ENCODE peak calls at places on chromosomes 7 and 10, in ten cellular contexts. K, G, F, C, N, U, R, M, J and T are unnamed samples.

GRCh38 chr10:6409982-6410694 is 169.9 kb downstream of the PRKCQ start:
- DNase-seq in F (peak; percentile 39), R (no peak), G (peak; percentile 48), J (peak; percentile 34), C (no peak), U (no peak), K (no peak), N (peak; percentile 76), M (peak; percentile 64), T (no peak)

GRCh38 chr7:52273685-52274610 is 761.5 kb upstream of the POM121L12 start:
- DNase-seq in K (no peak), N (no peak), G (peak; percentile 52), J (peak; percentile 4), R (no peak), M (peak; percentile 53), U (no peak), F (no peak), C (no peak), T (no peak)

GRCh38 chr7:155725073-155725346 is 80.5 kb downstream of the RBM33 start:
- DNase-seq in M (no peak), G (no peak), C (no peak), J (no peak), K (no peak), R (no peak), U (no peak), F (no peak), N (no peak), T (no peak)

GRCh38 chr10:71840177-71840711 is 10.8 kb downstream of the PSAP start:
- DNase-seq in U (peak; percentile 84), G (peak; percentile 94), M (peak; percentile 75), K (peak; percentile 64), N (peak; percentile 96), R (peak; percentile 70), F (peak; percentile 98), C (peak; percentile 68), J (peak; percentile 76), T (peak; percentile 91)

GRCh38 chr10:7477538-7478334 is 66.9 kb upstream of the SFMBT2 start:
- DNase-seq in U (no peak), F (no peak), N (no peak), M (no peak), J (no peak), G (no peak), R (no peak), K (no peak), C (no peak), T (no peak)

GRCh38 chr7:82319674-82320118 is 123.9 kb downstream of the CACNA2D1 start:
- DNase-seq in U (peak; percentile 79), N (peak; percentile 88), J (peak; percentile 84), K (peak; percentile 53), C (peak; percentile 89), R (peak; percentile 72), G (peak; percentile 90), F (peak; percentile 84), M (peak; percentile 94), T (peak; percentile 2)

GRCh38 chr7:78296036-78296435 is 497.5 kb downstream of the PHTF2 start:
- DNase-seq in R (no peak), M (no peak), C (no peak), K (no peak), F (no peak), N (peak; percentile 46), G (no peak), U (no peak), J (no peak), T (no peak)

GRCh38 chr7:23467731-23468720 is 2.3 kb downstream of the IGF2BP3 start:
- DNase-seq in M (no peak), C (no peak), U (no peak), K (no peak), R (no peak), N (peak; percentile 68), G (no peak), J (no peak), F (peak; percentile 65), T (peak; percentile 85)

GRCh38 chr7:7696458-7697119 is 21.8 kb downstream of the RPA3 start:
- DNase-seq in R (peak; percentile 44), J (no peak), N (peak; percentile 51), G (no peak), U (no peak), F (peak; percentile 49), C (no peak), K (no peak), M (no peak), T (no peak)

GRCh38 chr10:78445308-78445707 is 411.6 kb downstream of the RPS24 start:
- DNase-seq in M (no peak), N (no peak), C (no peak), G (no peak), R (no peak), F (no peak), J (no peak), U (no peak), K (no peak), T (no peak)

DNA sequence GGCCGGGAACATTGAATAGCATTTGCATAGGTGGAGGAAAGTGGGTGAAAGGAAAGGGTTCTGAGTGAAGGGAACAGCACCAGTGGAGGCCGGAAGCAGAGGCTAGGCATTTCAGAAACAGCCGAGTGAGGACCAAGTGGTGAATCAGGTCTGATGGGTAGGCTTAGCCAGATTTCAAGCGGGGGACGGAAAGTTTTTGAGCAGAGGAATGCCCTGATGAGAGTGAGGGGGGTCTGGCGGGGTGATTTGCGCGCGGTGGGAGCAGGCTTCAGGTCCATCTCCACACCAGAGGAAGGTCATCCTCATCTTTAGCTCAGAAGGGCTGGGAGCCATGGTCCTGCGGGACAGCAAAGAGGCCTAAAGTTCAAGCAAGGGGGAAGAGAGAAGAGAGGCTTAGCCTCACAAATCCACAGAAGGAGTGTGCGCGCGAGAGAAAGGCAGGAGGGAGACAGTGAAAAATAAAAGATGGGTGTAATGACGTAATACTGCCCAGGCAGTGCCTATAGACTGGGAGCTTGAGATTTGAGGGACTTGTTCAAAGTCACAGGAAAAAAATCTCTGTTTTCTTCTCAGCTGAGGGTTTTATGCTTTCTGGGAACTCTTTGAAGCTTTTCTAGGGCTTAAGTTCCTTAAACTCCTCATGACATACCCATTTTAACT is 1.0 kb upstream of the DENND2A start:
- DNase-seq in F (no peak), G (no peak), M (peak; percentile 49), J (no peak), C (no peak), N (no peak), U (peak; percentile 49), R (no peak), K (no peak), T (peak; percentile 69)
- H3K27ac ChIP-seq in F (peak overlapping the region; percentile 76), G (no peak overlapping the region), M (peak overlapping the region; percentile 46), J (peak overlapping the region; percentile 97), C (peak overlapping the region; percentile 95), N (no peak overlapping the region), U (peak overlapping the region; percentile 90), R (no peak overlapping the region), K (peak overlapping the region; percentile 76), T (no peak overlapping the region)

GRCh38 chr7:18153183-18153748 is 125.6 kb upstream of the PRPS1L1 start:
- DNase-seq in N (no peak), G (peak; percentile 22), C (no peak), U (no peak), K (no peak), M (no peak), J (no peak), R (no peak), F (no peak), T (no peak)

GRCh38 chr7:18154707-18155106 is 127.1 kb upstream of the PRPS1L1 start:
- DNase-seq in U (no peak), F (no peak), J (no peak), G (no peak), M (no peak), C (no peak), K (no peak), N (no peak), R (no peak), T (no peak)

DNA sequence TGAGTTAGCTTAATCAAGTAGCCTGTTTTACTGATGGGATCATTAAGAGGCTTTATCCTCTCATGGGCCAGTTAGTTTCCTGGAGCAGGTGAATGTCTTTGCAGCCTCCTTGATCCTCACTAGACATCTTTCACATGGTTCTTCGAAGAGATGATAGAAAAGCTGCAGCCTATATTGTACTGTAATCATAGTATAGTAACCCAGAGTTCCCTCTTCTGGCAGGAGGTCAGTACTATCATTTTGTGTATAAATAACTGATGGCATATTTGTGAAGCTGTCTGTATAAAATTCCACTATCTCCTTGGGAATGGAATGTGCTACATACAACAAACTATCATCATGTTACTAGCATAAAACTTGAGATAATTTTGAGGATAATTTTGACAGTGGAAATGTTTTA is 123.8 kb upstream of the PRPS1L1 start:
- DNase-seq in U (no peak), R (no peak), K (no peak), G (no peak), N (no peak), F (no peak), M (no peak), C (no peak), J (no peak), T (no peak)
- TF ChIP-seq CTCF in U (no peak), R (no peak), K (no peak), G (no peak), N (peak; percentile 7), F (no peak), M (no peak), C (peak; percentile 9), J (no peak), T (peak; percentile 20)

GRCh38 chr7:75619636-75620035 is 119.1 kb downstream of the HIP1 start:
- DNase-seq in K (no peak), J (no peak), M (no peak), R (no peak), G (no peak), F (no peak), U (no peak), C (no peak), N (no peak), T (no peak)
- H3K4me1 ChIP-seq in K (peaks cover 31% of the 10 kb centered on the region), J (no peaks in the 10 kb centered on the region), M (no peaks in the 10 kb centered on the region), R (no peaks in the 10 kb centered on the region), G (no peaks in the 10 kb centered on the region), F (no peaks in the 10 kb centered on the region), U (peaks cover 2% of the 10 kb centered on the region), C (peaks cover 29% of the 10 kb centered on the region), N (peaks cover 5% of the 10 kb centered on the region), T (peaks cover 22% of the 10 kb centered on the region)

GRCh38 chr10:95395947-95396449 is 105.2 kb upstream of the PDLIM1 start:
- DNase-seq in K (no peak), F (no peak), R (peak; percentile 60), G (no peak), C (peak; percentile 71), M (peak; percentile 81), U (no peak), J (peak; percentile 74), N (no peak), T (no peak)
- H3K27ac ChIP-seq in K (no peak overlapping the region), F (no peak overlapping the region), R (no peak overlapping the region), G (no peak overlapping the region), C (peak overlapping the region; percentile 97), M (peak overlapping the region; percentile 69), U (no peak overlapping the region), J (peak overlapping the region; percentile 69), N (no peak overlapping the region), T (no peak overlapping the region)

DNA sequence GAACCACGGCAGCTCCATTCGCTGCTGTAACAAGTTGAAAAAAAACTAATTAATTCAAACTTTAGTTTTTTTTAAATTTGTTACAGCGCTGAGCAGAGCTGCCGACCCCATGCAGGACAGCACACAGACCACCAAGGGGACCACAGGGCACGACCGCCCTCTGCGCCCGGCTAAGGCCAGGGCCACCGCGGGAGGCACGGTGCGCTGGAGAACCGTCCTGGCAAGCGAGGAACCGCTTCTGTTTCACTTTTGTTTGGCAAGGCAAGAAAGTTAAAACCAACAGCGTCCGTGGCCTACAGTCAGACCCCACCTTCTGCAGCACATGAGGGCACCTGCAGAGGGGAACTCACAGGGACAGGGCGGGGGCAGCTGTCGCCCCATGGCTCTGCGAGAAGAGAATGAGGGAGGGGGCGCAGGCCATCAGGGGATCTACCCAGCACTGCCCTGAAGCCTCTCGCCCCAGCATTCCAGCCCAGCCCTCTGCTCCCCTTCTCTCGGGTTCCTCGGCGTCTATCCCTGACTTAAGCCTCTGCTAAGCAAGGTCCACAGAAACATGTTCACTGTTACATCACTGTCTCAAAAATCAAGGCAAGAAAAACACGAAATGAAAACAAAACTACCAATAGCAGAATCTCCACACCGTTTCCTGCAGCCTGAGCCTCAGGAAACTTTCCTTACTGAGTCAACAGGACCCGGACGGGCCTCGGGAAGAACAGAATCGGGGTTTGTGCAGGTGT is 204.4 kb downstream of the DIP2C start:
- DNase-seq in U (no peak), K (no peak), M (peak; percentile 42), G (no peak), R (no peak), N (no peak), J (no peak), C (no peak), F (no peak), T (peak; percentile 93)
- TF ChIP-seq CTCF in U (no peak), K (no peak), M (no peak), G (no peak), R (no peak), N (no peak), J (no peak), C (no peak), F (no peak), T (no peak)